ENCODE peak calls at places on chromosomes 7 and 10, in eight cellular contexts. V is Panc1; E is HFF-Myc; I is activated T-cell treated with anti-CD3 and anti-CD28 coated beads, Interleukin-2, amount 50 U/mL, for 48 hours; M is transverse colon; P is stimulated activated CD8-positive, alpha-beta memory T cell treated with anti-CD3 and anti-CD28 coated beads, Interleukin-15, amount 100 ng/mL, for 4 hours; C is skeletal muscle cell; Q is NCI-H460. F is an unnamed sample.

GRCh38 chr7:81769891-81770818 is at the start of gene HGF:
- DNase-seq in V (no peak), E (peak; percentile 54), I (no peak), M (peak; percentile 18), P (no peak), C (peak; percentile 48), Q (no peak), F (peak; percentile 50)

GRCh38 chr10:7988985-7989384 is 65.5 kb upstream of the GATA3 start:
- DNase-seq in V (no peak), E (no peak), I (no peak), M (no peak), P (no peak), C (no peak), Q (no peak), F (no peak)

GRCh38 chr7:143245123-143245522 is 18.1 kb upstream of the GSTK1 start:
- DNase-seq in V (no peak), E (no peak), I (no peak), M (no peak), P (no peak), C (no peak), Q (no peak), F (peak; percentile 24)

GRCh38 chr7:2540641-2541051 is 14.7 kb downstream of the BRAT1 start:
- DNase-seq in V (no peak), E (no peak), I (no peak), M (peak; percentile 6), P (no peak), C (no peak), Q (no peak), F (peak; percentile 21)

GRCh38 chr10:34748357-34748756 is 66.7 kb downstream of the PARD3 start:
- DNase-seq in V (no peak), E (no peak), I (no peak), M (no peak), P (no peak), C (no peak), Q (no peak), F (no peak)

GRCh38 chr10:32378371-32379301 is 31.7 kb upstream of the EPC1 start:
- DNase-seq in V (peak; percentile 33), E (peak; percentile 76), I (peak; percentile 90), M (peak; percentile 96), P (peak; percentile 86), C (peak; percentile 63), Q (peak; percentile 83), F (peak; percentile 95)

GRCh38 chr7:157487046-157487770 is 150.4 kb downstream of the DNAJB6 start:
- DNase-seq in V (no peak), E (no peak), I (peak; percentile 11), M (no peak), P (no peak), C (no peak), Q (no peak), F (no peak)

GRCh38 chr7:50676754-50677153 is 105.9 kb downstream of the GRB10 start:
- DNase-seq in V (no peak), E (no peak), I (no peak), M (no peak), P (no peak), C (no peak), Q (no peak), F (no peak)

GRCh38 chr7:82164813-82165212 is 278.8 kb downstream of the CACNA2D1 start:
- DNase-seq in V (no peak), E (peak; percentile 40), I (no peak), M (no peak), P (no peak), C (peak; percentile 54), Q (peak; percentile 8), F (no peak)

GRCh38 chr7:115676080-115676479 is 354.5 kb downstream of the TFEC start:
- DNase-seq in V (no peak), E (no peak), I (no peak), M (peak; percentile 18), P (no peak), C (no peak), Q (peak; percentile 31), F (peak; percentile 49)

GRCh38 chr10:59575269-59575668 is 134.4 kb downstream of the SLC16A9 start:
- DNase-seq in V (no peak), E (no peak), I (no peak), M (no peak), P (no peak), C (no peak), Q (no peak), F (no peak)

GRCh38 chr7:41024126-41024525 is 678.8 kb downstream of the INHBA start:
- DNase-seq in V (no peak), E (no peak), I (no peak), M (no peak), P (no peak), C (no peak), Q (no peak), F (no peak)

GRCh38 chr7:50142421-50143113 is 49.5 kb upstream of the ZPBP start:
- DNase-seq in V (no peak), E (peak; percentile 17), I (no peak), M (no peak), P (no peak), C (no peak), Q (no peak), F (no peak)

GRCh38 chr10:63611078-63611477 is 89.9 kb downstream of the REEP3 start:
- DNase-seq in V (no peak), E (no peak), I (no peak), M (no peak), P (no peak), C (no peak), Q (no peak), F (no peak)

GRCh38 chr10:32411797-32412498 is 34.0 kb upstream of the CCDC7 start:
- DNase-seq in V (no peak), E (no peak), I (no peak), M (no peak), P (no peak), C (no peak), Q (no peak), F (no peak)

GRCh38 chr7:151226875-151227782 is at the start of gene ABCF2:
- DNase-seq in V (peak; percentile 98), E (peak; percentile 91), I (peak; percentile 100), M (peak; percentile 99), P (peak; percentile 98), C (peak; percentile 97), Q (peak; percentile 98), F (peak; percentile 99)

GRCh38 chr7:103344453-103345149 is at the start of gene DNAJC2:
- DNase-seq in V (peak; percentile 91), E (peak; percentile 71), I (peak; percentile 88), M (peak; percentile 90), P (peak; percentile 80), C (peak; percentile 84), Q (peak; percentile 92), F (peak; percentile 89)

F was measured in mucosa of descending colon.